ENCODE peak calls at places on chromosome 5, in ten cellular contexts. One of them, this sample, is unnamed.
A peak's percentile ranks its signal among the peaks of the same experiment; 100 is the strongest.

GRCh38 chr5:126568206-126568755 is 26.7 kb downstream of the ALDH7A1 start:
- DNase-seq in tibial nerve: no peak
- DNase-seq in breast epithelium: no peak
- DNase-seq in spleen: no peak
- DNase-seq in WERI-Rb-1: no peak
- DNase-seq in Panc1: no peak
- DNase-seq in dorsolateral prefrontal cortex: no peak
- DNase-seq in K562: no peak
- DNase-seq in psoas muscle: no peak
- DNase-seq in Karpas-422: no peak
- DNase-seq in this sample: no peak

GRCh38 chr5:44321176-44321575 is 68.0 kb downstream of the FGF10 start:
- DNase-seq in Karpas-422: no peak
- DNase-seq in psoas muscle: no peak
- DNase-seq in K562: no peak
- DNase-seq in Panc1: no peak
- DNase-seq in tibial nerve: no peak
- DNase-seq in dorsolateral prefrontal cortex: no peak
- DNase-seq in spleen: no peak
- DNase-seq in breast epithelium: no peak
- DNase-seq in WERI-Rb-1: no peak
- DNase-seq in this sample: no peak

GRCh38 chr5:41510176-41510831 is at the start of gene PLCXD3:
- DNase-seq in Karpas-422: no peak
- DNase-seq in spleen: peak; percentile 67
- DNase-seq in psoas muscle: peak; percentile 12
- DNase-seq in dorsolateral prefrontal cortex: no peak
- DNase-seq in WERI-Rb-1: peak; percentile 39
- DNase-seq in breast epithelium: no peak
- DNase-seq in tibial nerve: no peak
- DNase-seq in Panc1: no peak
- DNase-seq in K562: no peak
- DNase-seq in this sample: no peak

GRCh38 chr5:10509593-10509992 is 54.3 kb upstream of the ANKRD33B start:
- DNase-seq in breast epithelium: no peak
- DNase-seq in spleen: no peak
- DNase-seq in Karpas-422: no peak
- DNase-seq in WERI-Rb-1: peak; percentile 97
- DNase-seq in dorsolateral prefrontal cortex: no peak
- DNase-seq in psoas muscle: no peak
- DNase-seq in Panc1: no peak
- DNase-seq in K562: no peak
- DNase-seq in tibial nerve: no peak
- DNase-seq in this sample: no peak

GRCh38 chr5:38845555-38846378 is at the start of gene OSMR:
- DNase-seq in tibial nerve: peak; percentile 81
- DNase-seq in breast epithelium: peak; percentile 92
- DNase-seq in WERI-Rb-1: no peak
- DNase-seq in K562: peak; percentile 47
- DNase-seq in spleen: peak; percentile 90
- DNase-seq in psoas muscle: peak; percentile 93
- DNase-seq in Karpas-422: no peak
- DNase-seq in dorsolateral prefrontal cortex: peak; percentile 34
- DNase-seq in Panc1: peak; percentile 90
- DNase-seq in this sample: peak; percentile 40

GRCh38 chr5:149886697-149887470 is 57.7 kb downstream of the PDE6A start:
- DNase-seq in psoas muscle: no peak
- DNase-seq in Panc1: no peak
- DNase-seq in dorsolateral prefrontal cortex: no peak
- DNase-seq in Karpas-422: no peak
- DNase-seq in tibial nerve: no peak
- DNase-seq in breast epithelium: no peak
- DNase-seq in WERI-Rb-1: no peak
- DNase-seq in spleen: no peak
- DNase-seq in K562: no peak
- DNase-seq in this sample: no peak

GRCh38 chr5:115414406-115415142 is 118.1 kb upstream of the CCDC112 start:
- DNase-seq in tibial nerve: peak; percentile 15
- DNase-seq in Karpas-422: no peak
- DNase-seq in Panc1: no peak
- DNase-seq in psoas muscle: peak; percentile 71
- DNase-seq in breast epithelium: no peak
- DNase-seq in dorsolateral prefrontal cortex: no peak
- DNase-seq in spleen: no peak
- DNase-seq in WERI-Rb-1: no peak
- DNase-seq in K562: no peak
- DNase-seq in this sample: no peak

GRCh38 chr5:154937186-154937717 is 759 bp downstream of the GEMIN5 start:
- DNase-seq in Karpas-422: peak; percentile 44
- DNase-seq in Panc1: no peak
- DNase-seq in dorsolateral prefrontal cortex: no peak
- DNase-seq in breast epithelium: no peak
- DNase-seq in K562: no peak
- DNase-seq in spleen: no peak
- DNase-seq in psoas muscle: no peak
- DNase-seq in tibial nerve: no peak
- DNase-seq in WERI-Rb-1: no peak
- DNase-seq in this sample: no peak

GRCh38 chr5:73346878-73347408 is 101.6 kb downstream of the FOXD1 start:
- DNase-seq in spleen: no peak
- DNase-seq in dorsolateral prefrontal cortex: no peak
- DNase-seq in breast epithelium: no peak
- DNase-seq in tibial nerve: no peak
- DNase-seq in K562: no peak
- DNase-seq in WERI-Rb-1: no peak
- DNase-seq in psoas muscle: no peak
- DNase-seq in Karpas-422: no peak
- DNase-seq in Panc1: no peak
- DNase-seq in this sample: no peak

GRCh38 chr5:172179032-172179989 is 8.7 kb downstream of the STK10 start:
- DNase-seq in tibial nerve: no peak
- DNase-seq in K562: no peak
- DNase-seq in WERI-Rb-1: no peak
- DNase-seq in psoas muscle: no peak
- DNase-seq in spleen: peak; percentile 82
- DNase-seq in breast epithelium: no peak
- DNase-seq in dorsolateral prefrontal cortex: no peak
- DNase-seq in Panc1: no peak
- DNase-seq in Karpas-422: no peak
- DNase-seq in this sample: no peak

GRCh38 chr5:147547730-147548129 is 37.9 kb upstream of the DPYSL3 start:
- DNase-seq in K562: no peak
- DNase-seq in psoas muscle: no peak
- DNase-seq in spleen: no peak
- DNase-seq in breast epithelium: no peak
- DNase-seq in dorsolateral prefrontal cortex: no peak
- DNase-seq in tibial nerve: no peak
- DNase-seq in Panc1: no peak
- DNase-seq in WERI-Rb-1: no peak
- DNase-seq in Karpas-422: no peak
- DNase-seq in this sample: no peak

GRCh38 chr5:52810426-52810825 is 22.7 kb downstream of the ITGA1 start:
- DNase-seq in Karpas-422: no peak
- DNase-seq in K562: no peak
- DNase-seq in psoas muscle: no peak
- DNase-seq in breast epithelium: no peak
- DNase-seq in Panc1: no peak
- DNase-seq in tibial nerve: no peak
- DNase-seq in WERI-Rb-1: no peak
- DNase-seq in dorsolateral prefrontal cortex: no peak
- DNase-seq in spleen: no peak
- DNase-seq in this sample: no peak

DNA sequence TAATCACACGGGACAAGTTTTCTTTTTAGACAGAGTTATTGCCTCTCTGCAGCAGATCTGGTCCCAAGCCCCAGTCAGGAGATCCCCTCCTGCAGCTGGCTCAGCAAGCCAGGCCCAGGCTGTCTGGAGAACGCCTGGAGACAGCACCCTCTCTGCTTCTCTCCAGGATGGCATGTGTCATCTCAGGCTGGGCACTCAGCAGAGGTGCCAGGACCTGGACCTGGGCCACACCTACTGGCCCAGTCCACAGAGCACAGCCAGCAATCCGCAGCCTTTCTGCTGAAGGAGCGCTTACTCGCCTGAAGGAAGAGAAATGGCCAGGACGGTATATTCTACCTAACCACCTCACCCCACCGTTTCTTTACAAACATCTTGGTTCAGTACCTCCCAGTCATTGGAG is 4.7 kb upstream of the TBC1D9B start:
- DNase-seq in WERI-Rb-1: no peak
- DNase-seq in spleen: peak; percentile 48
- DNase-seq in Panc1: no peak
- DNase-seq in K562: no peak
- DNase-seq in psoas muscle: no peak
- DNase-seq in Karpas-422: no peak
- DNase-seq in tibial nerve: no peak
- DNase-seq in breast epithelium: no peak
- DNase-seq in dorsolateral prefrontal cortex: no peak
- DNase-seq in this sample: no peak
- H3K27ac ChIP-seq in WERI-Rb-1: no peak overlapping the region
- H3K27ac ChIP-seq in spleen: no peak overlapping the region
- H3K27ac ChIP-seq in Panc1: no peak overlapping the region
- H3K27ac ChIP-seq in K562: no peak overlapping the region
- H3K27ac ChIP-seq in psoas muscle: peak overlapping the region; percentile 5
- H3K27ac ChIP-seq in Karpas-422: no peak overlapping the region
- H3K27ac ChIP-seq in tibial nerve: no peak overlapping the region
- H3K27ac ChIP-seq in breast epithelium: no peak overlapping the region
- H3K27ac ChIP-seq in dorsolateral prefrontal cortex: no peak overlapping the region
- H3K27ac ChIP-seq in this sample: no peak overlapping the region

DNA sequence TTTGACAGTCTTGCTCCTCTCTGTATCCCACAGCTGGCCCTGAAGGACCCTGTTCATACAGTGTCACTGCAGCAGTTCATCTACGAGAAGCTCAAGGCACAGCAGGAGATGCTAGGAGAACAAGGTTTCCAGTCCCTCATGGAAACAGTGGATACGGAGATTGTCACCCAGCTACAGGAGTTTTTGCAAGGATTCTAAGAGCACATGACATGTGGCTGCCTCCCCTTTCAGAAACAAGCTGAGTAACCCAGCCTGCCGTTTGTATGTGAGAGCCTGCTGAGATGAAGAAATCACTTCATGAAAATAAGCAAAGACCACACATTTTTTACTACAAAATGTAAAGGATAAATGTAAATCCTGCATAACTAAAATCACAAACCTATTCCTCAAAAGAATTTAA is 48.5 kb downstream of the LRRC70 start:
- DNase-seq in spleen: no peak
- DNase-seq in WERI-Rb-1: no peak
- DNase-seq in dorsolateral prefrontal cortex: no peak
- DNase-seq in psoas muscle: no peak
- DNase-seq in tibial nerve: no peak
- DNase-seq in Panc1: no peak
- DNase-seq in Karpas-422: no peak
- DNase-seq in breast epithelium: no peak
- DNase-seq in K562: no peak
- DNase-seq in this sample: no peak
- H3K27ac ChIP-seq in spleen: no peak overlapping the region
- H3K27ac ChIP-seq in WERI-Rb-1: no peak overlapping the region
- H3K27ac ChIP-seq in dorsolateral prefrontal cortex: no peak overlapping the region
- H3K27ac ChIP-seq in psoas muscle: no peak overlapping the region
- H3K27ac ChIP-seq in tibial nerve: no peak overlapping the region
- H3K27ac ChIP-seq in Panc1: no peak overlapping the region
- H3K27ac ChIP-seq in Karpas-422: no peak overlapping the region
- H3K27ac ChIP-seq in breast epithelium: no peak overlapping the region
- H3K27ac ChIP-seq in K562: no peak overlapping the region
- H3K27ac ChIP-seq in this sample: no peak overlapping the region

DNA sequence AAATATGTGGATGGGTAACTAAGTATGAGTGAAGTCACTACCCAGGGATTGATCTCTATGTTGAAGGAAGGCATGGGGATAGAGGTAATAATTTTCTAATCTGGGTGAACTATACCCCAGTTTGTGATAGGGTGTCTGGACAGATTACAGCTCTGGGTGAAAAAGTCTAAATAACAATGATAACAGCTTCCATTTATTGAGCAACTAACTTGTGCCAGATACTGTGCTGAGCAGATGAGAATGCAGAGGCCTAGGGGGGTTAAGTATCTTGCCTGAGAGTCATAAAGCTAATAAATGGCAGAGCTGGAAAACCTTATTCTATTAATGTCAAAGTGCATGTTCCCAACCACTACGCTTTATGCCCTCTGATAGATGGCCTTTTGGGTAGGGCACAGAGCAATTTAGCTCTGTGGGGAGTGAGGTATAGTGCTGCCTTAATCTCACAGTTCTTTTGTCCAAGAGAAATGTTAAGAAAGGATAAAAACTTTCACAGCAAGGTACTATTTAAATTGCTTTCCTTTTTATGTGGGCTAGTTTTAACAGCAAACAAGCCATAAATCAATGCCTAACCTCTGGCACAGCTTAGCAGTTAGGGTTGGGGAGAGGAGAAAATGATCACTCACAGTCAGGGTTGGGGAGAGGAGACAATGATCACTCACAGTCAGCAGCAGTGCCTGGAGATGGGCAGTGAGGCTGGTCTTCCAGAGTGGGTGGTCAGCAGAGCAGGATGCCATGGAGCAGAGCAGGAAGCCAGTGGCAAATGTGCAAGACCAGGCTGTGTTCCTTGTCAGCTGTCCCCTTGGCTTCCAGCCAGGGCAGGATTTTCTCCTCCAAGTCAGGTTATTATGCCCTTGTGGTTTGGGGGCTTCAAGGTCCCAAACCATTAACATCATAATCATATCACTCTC is 187.0 kb downstream of the CARTPT start:
- DNase-seq in Karpas-422: no peak
- DNase-seq in dorsolateral prefrontal cortex: no peak
- DNase-seq in K562: no peak
- DNase-seq in breast epithelium: no peak
- DNase-seq in Panc1: no peak
- DNase-seq in spleen: no peak
- DNase-seq in WERI-Rb-1: no peak
- DNase-seq in psoas muscle: no peak
- DNase-seq in tibial nerve: no peak
- DNase-seq in this sample: no peak
- H3K27ac ChIP-seq in Karpas-422: no peak overlapping the region
- H3K27ac ChIP-seq in dorsolateral prefrontal cortex: no peak overlapping the region
- H3K27ac ChIP-seq in K562: no peak overlapping the region
- H3K27ac ChIP-seq in breast epithelium: no peak overlapping the region
- H3K27ac ChIP-seq in Panc1: no peak overlapping the region
- H3K27ac ChIP-seq in spleen: peak overlapping the region; percentile 32
- H3K27ac ChIP-seq in WERI-Rb-1: peak overlapping the region; percentile 57
- H3K27ac ChIP-seq in psoas muscle: no peak overlapping the region
- H3K27ac ChIP-seq in tibial nerve: no peak overlapping the region
- H3K27ac ChIP-seq in this sample: no peak overlapping the region

DNA sequence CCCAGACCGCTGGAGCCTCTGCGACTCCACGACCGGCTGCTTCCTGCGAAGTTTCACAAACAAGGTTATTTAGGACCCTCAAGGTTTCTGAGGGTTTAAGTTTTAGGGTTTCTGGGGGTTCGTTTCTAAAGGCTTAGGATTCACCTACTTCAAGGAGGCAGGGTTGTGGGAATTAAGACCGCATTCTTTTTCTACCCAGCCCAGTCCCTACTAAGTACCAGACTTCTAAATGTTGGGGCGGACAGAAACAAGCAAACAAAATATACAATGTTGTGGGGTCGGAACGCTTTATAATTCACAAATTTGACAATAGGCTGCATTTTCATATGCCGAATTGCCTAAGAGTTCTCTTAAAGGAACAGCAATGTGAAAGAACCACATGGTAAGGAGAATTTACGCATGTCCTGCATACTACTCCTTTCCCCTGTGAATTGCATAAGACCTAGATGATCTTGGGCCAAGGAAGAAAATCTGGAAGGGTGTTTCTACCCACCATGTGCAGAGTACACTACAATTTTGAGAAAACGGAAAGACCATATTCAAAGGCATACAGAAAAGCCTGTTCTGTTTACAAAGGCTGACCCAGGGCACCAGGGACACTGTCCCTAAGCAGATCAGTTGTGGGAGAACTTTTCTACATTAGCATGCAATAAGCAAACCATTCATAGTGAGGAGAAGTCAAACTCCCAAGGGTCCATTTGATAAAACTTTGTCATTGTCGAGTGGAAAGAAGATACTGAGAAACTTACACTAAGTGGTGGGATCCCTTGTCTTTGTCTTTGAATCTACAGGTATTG is 457.3 kb downstream of the RAB3C start:
- DNase-seq in tibial nerve: peak; percentile 33
- DNase-seq in psoas muscle: no peak
- DNase-seq in breast epithelium: no peak
- DNase-seq in Panc1: no peak
- DNase-seq in dorsolateral prefrontal cortex: no peak
- DNase-seq in WERI-Rb-1: no peak
- DNase-seq in K562: no peak
- DNase-seq in Karpas-422: no peak
- DNase-seq in spleen: no peak
- DNase-seq in this sample: no peak
- H3K27ac ChIP-seq in tibial nerve: peak overlapping the region; percentile 47
- H3K27ac ChIP-seq in psoas muscle: peak overlapping the region; percentile 94
- H3K27ac ChIP-seq in breast epithelium: peak overlapping the region; percentile 73
- H3K27ac ChIP-seq in Panc1: no peak overlapping the region
- H3K27ac ChIP-seq in dorsolateral prefrontal cortex: peak overlapping the region; percentile 52
- H3K27ac ChIP-seq in WERI-Rb-1: no peak overlapping the region
- H3K27ac ChIP-seq in K562: no peak overlapping the region
- H3K27ac ChIP-seq in Karpas-422: no peak overlapping the region
- H3K27ac ChIP-seq in spleen: peak overlapping the region; percentile 93
- H3K27ac ChIP-seq in this sample: no peak overlapping the region

This sample was measured in substantia nigra.